ENCODE peak calls at places on chromosomes 1 and 21, in six cellular contexts. R, W, A, F, L and G are unnamed samples.

GRCh38 chr1:206469933-206470691 is at the start of gene IKBKE:
- DNase-seq in W (no peak), R (peak; percentile 74), L (peak; percentile 74), A (peak; percentile 53), F (no peak), G (peak; percentile 31)

GRCh38 chr1:39885516-39885915 is 2.2 kb upstream of the TRIT1 start:
- DNase-seq in L (no peak), R (no peak), W (no peak), A (no peak), F (no peak), G (no peak)

GRCh38 chr1:210234254-210234747 is 1.7 kb downstream of the SERTAD4 start:
- DNase-seq in F (no peak), A (no peak), W (no peak), R (peak; percentile 19), L (peak; percentile 23), G (no peak)

GRCh38 chr1:248858096-248858890 is 592 bp downstream of the ZNF692 start:
- DNase-seq in A (no peak), W (peak; percentile 79), F (peak; percentile 9), R (peak; percentile 59), L (peak; percentile 57), G (no peak)

GRCh38 chr21:45962531-45963224 is 18.9 kb upstream of the COL6A1 start:
- DNase-seq in A (no peak), R (no peak), W (no peak), F (no peak), L (no peak), G (no peak)

GRCh38 chr1:63935148-63935547 is 161.3 kb downstream of the ROR1 start:
- DNase-seq in R (no peak), L (no peak), A (no peak), W (no peak), F (no peak), G (no peak)

GRCh38 chr1:192610114-192610958 is 25.6 kb upstream of the RGS13 start:
- DNase-seq in A (no peak), L (no peak), F (no peak), R (no peak), W (no peak), G (no peak)

GRCh38 chr1:40699787-40700186 is 8.3 kb downstream of the NFYC start:
- DNase-seq in L (peak; percentile 18), W (no peak), A (no peak), R (peak; percentile 23), F (no peak), G (no peak)

GRCh38 chr1:212814989-212815388 is 23.3 kb downstream of the TATDN3 start:
- DNase-seq in A (no peak), W (no peak), L (peak; percentile 10), R (no peak), F (no peak), G (no peak)

GRCh38 chr1:207811920-207812720 is 60.3 kb downstream of the CD46 start:
- DNase-seq in F (no peak), W (peak; percentile 80), L (no peak), A (no peak), R (no peak), G (no peak)